ENCODE peak calls at places on chromosomes 3 and 15, in six cellular contexts. G is kidney epithelial cell, M is PC-3, X is upper lobe of right lung, E is cardiac fibroblast, R is psoas muscle. H is an unnamed sample.
A peak's percentile ranks its signal among the peaks of the same experiment; 100 is the strongest.

GRCh38 chr3:172159962-172160538 is 120.7 kb downstream of the FNDC3B start:
- DNase-seq in G (no peak), M (no peak), X (no peak), E (peak; percentile 82), R (no peak), H (no peak)

GRCh38 chr3:49654955-49655556 is 19.1 kb upstream of the APEH start:
- DNase-seq in G (no peak), M (no peak), X (no peak), E (no peak), R (peak; percentile 45), H (no peak)

GRCh38 chr15:58401991-58402649 is 29.7 kb upstream of the LIPC start:
- DNase-seq in G (no peak), M (no peak), X (no peak), E (peak; percentile 59), R (no peak), H (no peak)

GRCh38 chr15:65434201-65434600 is 11.5 kb upstream of the IGDCC4 start:
- DNase-seq in G (no peak), M (no peak), X (no peak), E (no peak), R (no peak), H (no peak)

GRCh38 chr3:62785384-62785783 is 89.8 kb downstream of the CADPS start:
- DNase-seq in G (no peak), M (no peak), X (no peak), E (no peak), R (no peak), H (no peak)

GRCh38 chr15:42375941-42376340 is 16.6 kb downstream of the CAPN3 start:
- DNase-seq in G (no peak), M (no peak), X (no peak), E (no peak), R (no peak), H (no peak)

GRCh38 chr15:52317022-52317421 is 21.4 kb upstream of the MYO5C start:
- DNase-seq in G (no peak), M (no peak), X (no peak), E (no peak), R (no peak), H (no peak)

GRCh38 chr3:114569186-114569585 is 275.4 kb downstream of the TIGIT start:
- DNase-seq in G (no peak), M (peak; percentile 38), X (no peak), E (no peak), R (no peak), H (peak; percentile 47)

GRCh38 chr15:32687556-32687955 is 30.2 kb upstream of the GREM1 start:
- DNase-seq in G (no peak), M (peak; percentile 68), X (no peak), E (peak; percentile 31), R (no peak), H (no peak)

GRCh38 chr3:107382626-107383025 is 5.4 kb downstream of the CCDC54 start:
- DNase-seq in G (no peak), M (no peak), X (no peak), E (no peak), R (no peak), H (no peak)

GRCh38 chr3:37308247-37308646 is 133.9 kb upstream of the LRRFIP2 start:
- DNase-seq in G (no peak), M (peak; percentile 66), X (no peak), E (peak; percentile 46), R (no peak), H (no peak)

GRCh38 chr15:30023798-30024295 is 58.9 kb upstream of the GOLGA8J start:
- DNase-seq in G (no peak), M (no peak), X (no peak), E (peak; percentile 78), R (no peak), H (no peak)

GRCh38 chr3:50314816-50315215 is 7.7 kb downstream of the HYAL2 start:
- DNase-seq in G (no peak), M (no peak), X (no peak), E (no peak), R (no peak), H (no peak)

GRCh38 chr3:158539414-158540014 is 31.5 kb upstream of the MLF1 start:
- DNase-seq in G (peak; percentile 4), M (peak; percentile 58), X (no peak), E (peak; percentile 71), R (no peak), H (no peak)

GRCh38 chr15:75202251-75203016 is 752 bp downstream of the C15orf39 start:
- DNase-seq in G (no peak), M (peak; percentile 62), X (peak; percentile 91), E (peak; percentile 82), R (peak; percentile 88), H (no peak)

GRCh38 chr15:93030430-93031102 is 58.4 kb downstream of the RGMA start:
- DNase-seq in G (no peak), M (peak; percentile 75), X (no peak), E (peak; percentile 75), R (peak; percentile 87), H (no peak)

GRCh38 chr15:68325721-68326120 is 48.2 kb downstream of the FEM1B start:
- DNase-seq in G (no peak), M (no peak), X (no peak), E (no peak), R (no peak), H (no peak)

GRCh38 chr15:40050788-40051615 is 12.0 kb upstream of the SRP14 start:
- DNase-seq in G (no peak), M (no peak), X (no peak), E (peak; percentile 52), R (no peak), H (no peak)

GRCh38 chr3:151425640-151426336 is 35.1 kb downstream of the IGSF10 start:
- DNase-seq in G (no peak), M (no peak), X (no peak), E (no peak), R (no peak), H (no peak)

GRCh38 chr3:170726976-170727661 is 141.2 kb upstream of the SLC7A14 start:
- DNase-seq in G (peak; percentile 78), M (peak; percentile 84), X (no peak), E (peak; percentile 89), R (no peak), H (no peak)

GRCh38 chr15:95196176-95196915 is 965.0 kb downstream of the MCTP2 start:
- DNase-seq in G (no peak), M (peak; percentile 27), X (no peak), E (no peak), R (no peak), H (no peak)

GRCh38 chr15:57496946-57497944 is 94.5 kb upstream of the MYZAP start:
- DNase-seq in G (no peak), M (peak; percentile 67), X (no peak), E (peak; percentile 10), R (no peak), H (no peak)

GRCh38 chr3:188241072-188241471 is 87.1 kb downstream of the LPP start:
- DNase-seq in G (no peak), M (no peak), X (no peak), E (peak; percentile 38), R (peak; percentile 89), H (no peak)

GRCh38 chr3:42653560-42654330 is at the start of gene ZBTB47:
- DNase-seq in G (no peak), M (peak; percentile 44), X (peak; percentile 88), E (peak; percentile 60), R (peak; percentile 86), H (no peak)

GRCh38 chr3:134693804-134694203 is 43.0 kb upstream of the KY start:
- DNase-seq in G (no peak), M (no peak), X (no peak), E (no peak), R (no peak), H (no peak)

DNA sequence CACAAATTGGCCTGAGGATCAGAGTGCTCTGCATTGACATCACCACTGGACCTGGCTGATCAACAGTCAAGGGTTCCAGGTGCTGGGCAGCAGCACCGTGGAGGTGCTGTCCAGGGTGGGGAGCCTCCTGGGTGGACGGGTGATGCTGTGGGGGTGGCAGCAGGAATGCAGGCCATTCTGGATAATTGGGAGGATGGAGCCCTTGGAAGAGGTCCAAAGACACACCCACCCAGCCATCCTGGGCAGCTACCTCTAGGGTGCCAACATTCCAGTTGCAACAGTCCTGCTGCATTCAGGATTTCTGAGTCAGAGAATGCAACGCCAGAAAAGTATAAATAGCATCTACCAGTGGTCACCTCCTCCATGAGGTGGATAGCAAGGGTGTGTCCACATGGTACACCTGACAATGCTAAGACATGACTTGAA is 26.8 kb downstream of the STARD5 start:
- DNase-seq in G (peak; percentile 42), M (peak; percentile 95), X (no peak), E (peak; percentile 63), R (no peak), H (no peak)
- H3K4me3 ChIP-seq in G (no peak overlapping the region), M (no peak overlapping the region), X (peak overlapping the region; percentile 49), E (no peak overlapping the region), R (peak overlapping the region; percentile 49), H (no peak overlapping the region)

DNA sequence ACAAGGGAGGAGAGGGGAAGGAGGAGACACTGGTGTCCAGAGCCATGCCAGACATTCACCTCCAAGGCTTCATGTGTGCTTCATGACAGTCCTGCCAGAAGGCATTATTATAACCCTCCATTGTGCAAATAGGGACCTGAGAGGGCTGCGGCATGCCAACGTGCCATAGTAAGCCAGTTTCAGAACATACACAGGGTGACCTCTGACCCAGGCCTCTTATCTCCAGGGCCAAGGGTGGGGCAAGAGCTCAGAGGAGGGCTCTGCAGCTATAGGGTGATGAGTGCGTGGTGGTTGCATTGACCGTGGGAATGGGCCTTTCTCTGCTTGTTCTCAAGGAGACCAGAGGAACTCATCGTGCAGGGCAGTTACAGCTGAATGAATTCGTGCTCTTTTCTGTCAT is 9.7 kb upstream of the ACSBG1 start:
- DNase-seq in G (no peak), M (no peak), X (no peak), E (no peak), R (no peak), H (no peak)
- TF ChIP-seq CTCF in G (no peak), M (no peak), X (no peak), E (no peak), R (no peak), H (no peak)

GRCh38 chr3:184806567-184807271 is 5.2 kb upstream of the VPS8 start:
- DNase-seq in G (no peak), M (peak; percentile 45), X (no peak), E (no peak), R (peak; percentile 66), H (no peak)
- H3K4me3 ChIP-seq in G (no peak overlapping the region), M (no peak overlapping the region), X (no peak overlapping the region), E (no peak overlapping the region), R (peak overlapping the region; percentile 51), H (no peak overlapping the region)

DNA sequence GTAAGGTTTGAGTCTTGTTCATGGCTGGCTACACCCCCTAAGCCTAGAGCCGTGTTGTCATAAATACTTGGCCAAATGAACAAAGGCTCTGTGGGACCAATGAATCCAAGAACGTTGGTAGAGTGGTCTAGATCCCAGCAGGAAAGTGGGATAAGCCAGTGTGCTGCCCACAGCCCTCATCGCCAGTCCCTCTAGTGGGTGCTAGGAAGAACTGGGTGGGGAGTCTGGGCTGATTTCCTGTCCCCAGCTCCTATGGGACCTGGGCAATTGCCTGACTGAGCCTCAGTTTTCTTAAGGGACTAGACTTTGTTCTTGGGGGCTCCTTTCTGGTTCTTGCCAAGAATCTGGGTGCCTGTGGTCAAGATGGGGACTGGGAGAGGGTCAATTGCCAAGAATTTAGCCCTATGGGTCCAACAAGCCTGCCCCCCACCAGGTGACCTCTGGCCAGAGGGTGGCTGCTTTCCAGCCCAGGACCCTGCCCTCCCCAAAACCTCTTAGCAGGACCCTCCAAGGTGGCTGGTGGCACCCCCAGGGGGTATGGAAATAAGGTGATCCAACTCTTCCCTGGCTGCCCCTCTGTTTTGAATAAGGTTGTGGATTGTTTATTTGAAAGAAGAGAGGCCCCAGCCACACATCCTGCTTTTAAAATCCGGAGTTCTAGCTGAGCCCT is 42.7 kb downstream of the SMAD6 start:
- DNase-seq in G (no peak), M (no peak), X (peak; percentile 35), E (no peak), R (no peak), H (no peak)
- TF ChIP-seq CTCF in G (no peak), M (no peak), X (no peak), E (no peak), R (no peak), H (no peak)